ENCODE peak calls at places on chromosomes 2 and 18, in five cellular contexts. E is IMR-90, M is AG09309, W is mammary epithelial cell, Z is GM23248. S is an unnamed sample.

GRCh38 chr2:120346667-120347358 is 877 bp downstream of the INHBB start:
- DNase-seq in E (peak), M (peak), W (peak), Z (peak), S (no peak)

GRCh38 chr2:239369631-239370161 is 31.1 kb downstream of the HDAC4 start:
- DNase-seq in E (no peak), M (no peak), W (peak), Z (no peak), S (no peak)

GRCh38 chr18:379665-380356 is 112.0 kb upstream of the THOC1 start:
- DNase-seq in E (peak), M (no peak), W (no peak), Z (no peak), S (no peak)

GRCh38 chr2:172551266-172551665 is 4.6 kb upstream of the PDK1 start:
- DNase-seq in E (peak), M (no peak), W (no peak), Z (no peak), S (no peak)

GRCh38 chr2:121993682-121994081 is 238.2 kb downstream of the TSN start:
- DNase-seq in E (no peak), M (no peak), W (no peak), Z (no peak), S (no peak)

GRCh38 chr18:3251963-3252277 is 4.3 kb downstream of the MYL12A start:
- DNase-seq in E (peak), M (no peak), W (no peak), Z (peak), S (peak)

GRCh38 chr2:74391209-74391579 is 11.1 kb upstream of the DCTN1 start:
- DNase-seq in E (peak), M (no peak), W (peak), Z (peak), S (no peak)

GRCh38 chr2:174003635-174004310 is 38.6 kb upstream of the SP3 start:
- DNase-seq in E (no peak), M (no peak), W (no peak), Z (no peak), S (no peak)

GRCh38 chr2:3648652-3649177 is 9.3 kb upstream of the ALLC start:
- DNase-seq in E (no peak), M (no peak), W (no peak), Z (no peak), S (no peak)

GRCh38 chr2:108981846-108982245 is 7.2 kb downstream of the EDAR start:
- DNase-seq in E (no peak), M (no peak), W (no peak), Z (no peak), S (no peak)

GRCh38 chr18:6566338-6566911 is 151.7 kb upstream of the L3MBTL4 start:
- DNase-seq in E (no peak), M (no peak), W (peak), Z (no peak), S (no peak)

GRCh38 chr18:6752200-6752873 is 22.8 kb downstream of the ARHGAP28 start:
- DNase-seq in E (peak), M (peak), W (no peak), Z (peak), S (peak)

GRCh38 chr18:7750095-7750663 is 183.1 kb downstream of the PTPRM start:
- DNase-seq in E (no peak), M (no peak), W (no peak), Z (no peak), S (no peak)

GRCh38 chr2:29398384-29399237 is 283.4 kb downstream of the CLIP4 start:
- DNase-seq in E (peak), M (no peak), W (no peak), Z (peak), S (no peak)

GRCh38 chr18:50558157-50558556 is 1.7 kb upstream of the MAPK4 start:
- DNase-seq in E (no peak), M (no peak), W (no peak), Z (no peak), S (no peak)

GRCh38 chr18:50562686-50563085 is 2.8 kb downstream of the MAPK4 start:
- DNase-seq in E (no peak), M (no peak), W (no peak), Z (no peak), S (no peak)

GRCh38 chr18:50560681-50561629 is 1.1 kb downstream of the MAPK4 start:
- DNase-seq in E (no peak), M (no peak), W (no peak), Z (no peak), S (no peak)

GRCh38 chr18:50558948-50559749 is 738 bp upstream of the MAPK4 start:
- DNase-seq in E (no peak), M (no peak), W (no peak), Z (no peak), S (no peak)

GRCh38 chr18:50559750-50560680 is at the start of gene MAPK4:
- DNase-seq in E (no peak), M (no peak), W (peak), Z (peak), S (no peak)
- H3K4me3 ChIP-seq in E (peak), M (peak), W (peak), Z (peak), S (peak)

GRCh38 chr2:152560163-152560562 is 157.1 kb downstream of the PRPF40A start:
- DNase-seq in E (peak), M (peak), W (peak), Z (peak), S (no peak)

GRCh38 chr2:152561251-152561650 is 156.0 kb downstream of the PRPF40A start:
- DNase-seq in E (no peak), M (no peak), W (no peak), Z (no peak), S (no peak)

GRCh38 chr2:152556506-152556905 is 160.8 kb downstream of the PRPF40A start:
- DNase-seq in E (no peak), M (no peak), W (no peak), Z (no peak), S (no peak)

GRCh38 chr2:152557273-152557879 is 159.9 kb downstream of the PRPF40A start:
- DNase-seq in E (no peak), M (no peak), W (no peak), Z (no peak), S (no peak)

DNA sequence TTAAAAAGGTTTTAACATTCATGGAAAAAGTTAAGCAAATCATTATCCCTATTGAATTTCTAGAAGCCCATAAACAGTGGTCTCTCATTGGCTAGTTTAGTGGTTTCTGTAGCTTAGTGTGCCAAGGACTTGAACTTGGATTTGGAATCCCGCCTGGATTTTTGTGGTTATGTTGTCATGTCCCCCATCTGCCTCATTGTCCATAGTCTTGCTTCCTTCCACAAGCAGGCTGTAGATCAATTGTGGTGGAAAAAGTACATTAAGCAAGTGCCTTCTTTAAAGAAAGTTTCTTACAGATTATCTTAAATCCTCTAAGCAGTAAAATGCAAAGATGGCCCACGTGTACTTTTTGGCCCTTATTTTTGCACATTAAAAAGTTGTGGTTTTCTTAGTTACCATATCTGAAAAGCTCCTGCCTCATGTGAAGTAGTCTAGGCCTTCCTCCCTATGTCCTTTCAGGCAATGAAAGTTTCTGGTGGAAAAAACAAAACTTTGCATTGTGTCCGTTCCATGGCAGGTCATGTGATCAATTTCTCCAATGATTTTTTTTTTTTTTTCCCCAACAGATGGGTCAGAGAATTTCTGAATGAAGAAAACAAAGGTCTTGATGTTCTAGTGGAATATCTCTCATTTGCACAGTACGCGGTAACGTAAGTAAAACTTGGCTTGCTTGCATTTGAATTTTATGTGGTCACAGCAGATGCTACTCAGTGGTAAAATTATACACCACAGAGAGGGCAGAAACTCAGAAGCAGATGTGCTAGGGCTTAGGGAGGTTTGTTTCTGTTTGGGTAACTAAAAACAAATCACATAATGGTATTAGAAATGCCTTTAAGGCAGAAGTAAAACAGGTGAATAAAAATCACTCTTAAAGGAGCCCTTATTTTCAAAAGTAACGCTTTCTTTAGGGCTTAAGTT is 158.8 kb downstream of the PRPF40A start:
- DNase-seq in E (peak), M (peak), W (peak), Z (peak), S (no peak)
- H3K4me3 ChIP-seq in E (no peak), M (no peak), W (no peak), Z (no peak), S (no peak)

GRCh38 chr2:10331033-10331701 is 28.5 kb downstream of the HPCAL1 start:
- DNase-seq in E (no peak), M (no peak), W (no peak), Z (peak), S (no peak)

GRCh38 chr2:10329584-10329879 is 26.8 kb downstream of the HPCAL1 start:
- DNase-seq in E (no peak), M (no peak), W (no peak), Z (no peak), S (no peak)

GRCh38 chr2:10331702-10332401 is 29.1 kb downstream of the HPCAL1 start:
- DNase-seq in E (no peak), M (no peak), W (no peak), Z (no peak), S (no peak)

GRCh38 chr2:10329880-10330699 is 27.4 kb downstream of the HPCAL1 start:
- DNase-seq in E (peak), M (peak), W (no peak), Z (peak), S (peak)

GRCh38 chr2:10330700-10331032 is 28.0 kb downstream of the HPCAL1 start:
- DNase-seq in E (no peak), M (no peak), W (no peak), Z (no peak), S (no peak)
- H3K4me3 ChIP-seq in E (no peak), M (no peak), W (no peak), Z (peak), S (no peak)

GRCh38 chr2:132037527-132038178 is 124.1 kb downstream of the ANKRD30BL start:
- DNase-seq in E (no peak), M (no peak), W (no peak), Z (peak), S (no peak)
- H3K4me3 ChIP-seq in E (peak), M (peak), W (no peak), Z (peak), S (peak)

GRCh38 chr18:39841133-39842041 is 2113.6 kb upstream of the PIK3C3 start:
- DNase-seq in E (peak), M (peak), W (peak), Z (peak), S (no peak)
- H3K4me3 ChIP-seq in E (peak), M (peak), W (peak), Z (peak), S (peak)

GRCh38 chr2:208183526-208183925 is 6.3 kb downstream of the C2orf80 start:
- DNase-seq in E (no peak), M (no peak), W (no peak), Z (no peak), S (no peak)
- H3K4me3 ChIP-seq in E (no peak), M (no peak), W (no peak), Z (no peak), S (no peak)

GRCh38 chr2:129876576-129876975 is 102.9 kb upstream of the RAB6C start:
- DNase-seq in E (no peak), M (no peak), W (no peak), Z (no peak), S (no peak)
- H3K4me3 ChIP-seq in E (no peak), M (no peak), W (peak), Z (peak), S (no peak)

DNA sequence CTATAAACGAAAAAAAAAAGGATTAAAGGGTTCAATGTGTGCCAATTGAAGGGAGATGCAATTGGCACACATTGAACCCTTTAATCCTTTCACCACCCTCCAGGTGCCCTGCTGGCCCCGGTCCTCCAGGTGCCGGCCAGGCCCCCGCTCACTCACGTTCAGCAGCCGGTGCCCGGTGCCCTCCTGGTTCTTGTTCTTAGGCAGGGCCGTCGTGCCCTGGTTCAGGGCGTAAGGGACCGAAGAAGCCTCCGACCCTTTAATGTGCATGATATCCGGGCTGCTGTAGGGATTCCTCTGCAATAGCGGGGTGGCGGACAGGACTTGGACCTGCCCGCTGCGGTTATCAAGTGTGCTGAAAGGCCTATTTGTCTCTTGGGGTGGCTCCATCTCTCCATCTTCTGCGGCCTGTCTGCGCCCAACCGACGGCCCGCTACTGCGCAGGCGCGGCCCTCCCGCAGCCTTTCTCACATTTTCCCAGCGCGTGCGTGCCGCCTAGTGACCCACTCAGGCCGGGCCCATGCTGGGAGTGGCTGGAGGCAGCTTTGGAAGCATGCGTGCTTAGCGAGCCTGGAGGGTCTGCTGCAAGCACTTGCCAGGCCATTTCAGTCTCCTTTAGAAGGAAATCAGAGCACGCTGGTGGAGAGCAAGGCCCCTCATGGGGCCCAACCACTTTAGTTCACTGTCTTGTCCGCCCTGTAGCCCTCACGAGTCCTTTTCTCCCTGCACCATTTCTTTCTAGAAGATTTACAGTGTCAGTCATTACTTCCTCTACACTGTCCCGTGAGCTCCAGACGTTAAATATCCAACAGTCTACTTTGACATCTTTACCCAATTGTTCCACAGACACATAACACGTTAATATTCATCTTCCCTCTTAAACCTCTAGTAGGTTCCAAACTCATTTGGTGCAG is 24.3 kb downstream of the TMEM237 start:
- DNase-seq in E (peak), M (no peak), W (no peak), Z (peak), S (no peak)
- H3K4me3 ChIP-seq in E (no peak), M (no peak), W (no peak), Z (peak), S (peak)

DNA sequence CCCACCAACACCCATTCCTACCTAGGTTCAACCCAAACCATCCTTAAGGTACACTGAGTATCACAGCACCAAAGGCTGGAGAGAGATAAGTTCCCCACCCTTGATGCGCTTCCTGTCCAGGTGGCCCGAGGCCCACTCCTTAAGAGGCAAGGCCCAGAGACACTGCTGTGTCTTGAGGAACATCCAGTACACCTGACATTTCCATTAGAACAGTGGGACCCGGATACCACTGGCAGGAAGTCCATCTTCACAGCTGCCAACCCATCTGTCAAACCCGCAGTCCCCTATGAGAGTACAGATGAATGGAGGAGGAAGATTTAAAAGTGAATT is 254 bp upstream of the INPP1 start:
- DNase-seq in E (no peak), M (no peak), W (no peak), Z (no peak), S (no peak)
- H3K4me3 ChIP-seq in E (peak), M (peak), W (peak), Z (peak), S (peak)

GRCh38 chr2:177256695-177257094 is 7.8 kb downstream of the NFE2L2 start:
- DNase-seq in E (no peak), M (no peak), W (no peak), Z (no peak), S (no peak)
- H3K4me3 ChIP-seq in E (no peak), M (no peak), W (no peak), Z (no peak), S (no peak)